ENCODE peak calls at places on chromosomes 16 and 17, in six cellular contexts. One of them, this sample, is unnamed.

GRCh38 chr17:38352245-38353083 is 820 bp downstream of the SOCS7 start:
- DNase-seq in neuronal stem cell: no peak
- DNase-seq in H1: no peak
- DNase-seq in IMR-90: no peak
- DNase-seq in H9: peak; percentile 61
- DNase-seq in mesenchymal stem cell: peak; percentile 52
- DNase-seq in this sample: peak; percentile 33

GRCh38 chr17:77916771-77917481 is 41.6 kb upstream of the TNRC6C start:
- DNase-seq in neuronal stem cell: no peak
- DNase-seq in H1: no peak
- DNase-seq in IMR-90: no peak
- DNase-seq in H9: no peak
- DNase-seq in mesenchymal stem cell: no peak
- DNase-seq in this sample: peak; percentile 30

GRCh38 chr17:13865650-13866049 is 203.7 kb upstream of the COX10 start:
- DNase-seq in neuronal stem cell: no peak
- DNase-seq in H1: no peak
- DNase-seq in IMR-90: no peak
- DNase-seq in H9: no peak
- DNase-seq in mesenchymal stem cell: no peak
- DNase-seq in this sample: no peak

GRCh38 chr17:76466775-76467130 is 650 bp upstream of the AANAT start:
- DNase-seq in neuronal stem cell: no peak
- DNase-seq in H1: no peak
- DNase-seq in IMR-90: no peak
- DNase-seq in H9: no peak
- DNase-seq in mesenchymal stem cell: no peak
- DNase-seq in this sample: no peak

GRCh38 chr17:17071531-17072360 is 29.5 kb downstream of the MPRIP start:
- DNase-seq in neuronal stem cell: no peak
- DNase-seq in H1: no peak
- DNase-seq in IMR-90: no peak
- DNase-seq in H9: no peak
- DNase-seq in mesenchymal stem cell: no peak
- DNase-seq in this sample: no peak

GRCh38 chr16:68901910-68902309 is 58.6 kb downstream of the TANGO6 start:
- DNase-seq in neuronal stem cell: no peak
- DNase-seq in H1: no peak
- DNase-seq in IMR-90: peak; percentile 77
- DNase-seq in H9: no peak
- DNase-seq in mesenchymal stem cell: no peak
- DNase-seq in this sample: peak; percentile 79

GRCh38 chr17:20995873-20996723 is 46.7 kb downstream of the USP22 start:
- DNase-seq in neuronal stem cell: no peak
- DNase-seq in H1: no peak
- DNase-seq in IMR-90: no peak
- DNase-seq in H9: no peak
- DNase-seq in mesenchymal stem cell: no peak
- DNase-seq in this sample: no peak

GRCh38 chr16:54282202-54282922 is 4.2 kb downstream of the IRX3 start:
- DNase-seq in neuronal stem cell: peak; percentile 70
- DNase-seq in H1: no peak
- DNase-seq in IMR-90: no peak
- DNase-seq in H9: peak; percentile 63
- DNase-seq in mesenchymal stem cell: no peak
- DNase-seq in this sample: peak; percentile 57

GRCh38 chr17:34797724-34798123 is 163.5 kb downstream of the CCT6B start:
- DNase-seq in neuronal stem cell: peak; percentile 80
- DNase-seq in H1: peak; percentile 41
- DNase-seq in IMR-90: peak; percentile 18
- DNase-seq in H9: peak; percentile 88
- DNase-seq in mesenchymal stem cell: no peak
- DNase-seq in this sample: peak; percentile 55

GRCh38 chr16:87764600-87765472 is 950 bp downstream of the KLHDC4 start:
- DNase-seq in neuronal stem cell: no peak
- DNase-seq in H1: no peak
- DNase-seq in IMR-90: no peak
- DNase-seq in H9: no peak
- DNase-seq in mesenchymal stem cell: no peak
- DNase-seq in this sample: no peak

GRCh38 chr16:87761020-87761506 is 4.7 kb downstream of the KLHDC4 start:
- DNase-seq in neuronal stem cell: no peak
- DNase-seq in H1: no peak
- DNase-seq in IMR-90: no peak
- DNase-seq in H9: no peak
- DNase-seq in mesenchymal stem cell: no peak
- DNase-seq in this sample: no peak

GRCh38 chr16:87762071-87762571 is 3.7 kb downstream of the KLHDC4 start:
- DNase-seq in neuronal stem cell: no peak
- DNase-seq in H1: no peak
- DNase-seq in IMR-90: no peak
- DNase-seq in H9: no peak
- DNase-seq in mesenchymal stem cell: no peak
- DNase-seq in this sample: no peak

GRCh38 chr16:87765473-87765775 is 362 bp downstream of the KLHDC4 start:
- DNase-seq in neuronal stem cell: no peak
- DNase-seq in H1: no peak
- DNase-seq in IMR-90: peak; percentile 7
- DNase-seq in H9: no peak
- DNase-seq in mesenchymal stem cell: peak; percentile 3
- DNase-seq in this sample: no peak

DNA sequence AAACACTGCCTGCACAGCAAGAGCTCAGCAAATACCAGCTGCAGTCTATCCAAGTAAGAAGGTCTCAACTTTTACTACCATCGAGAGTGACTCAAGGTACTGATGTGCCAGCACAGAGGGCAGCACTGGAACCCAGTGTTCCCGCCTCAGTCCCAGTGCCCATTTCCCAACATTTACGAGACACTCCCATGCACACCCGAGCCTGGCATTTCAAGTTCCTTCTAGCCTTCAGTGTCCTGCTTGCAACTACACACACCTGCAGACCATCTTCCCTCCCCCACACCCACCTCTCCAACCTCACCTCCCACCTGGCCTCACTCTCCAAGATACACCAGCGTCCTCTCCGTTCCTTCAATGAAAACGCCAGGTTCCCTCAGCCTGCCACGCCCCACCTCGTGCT is 3.2 kb downstream of the KLHDC4 start:
- DNase-seq in neuronal stem cell: no peak
- DNase-seq in H1: no peak
- DNase-seq in IMR-90: no peak
- DNase-seq in H9: no peak
- DNase-seq in mesenchymal stem cell: no peak
- DNase-seq in this sample: no peak
- H3K4me1 ChIP-seq in neuronal stem cell: peaks cover 8% of the 10 kb centered on the region
- H3K4me1 ChIP-seq in H1: peaks cover 4% of the 10 kb centered on the region
- H3K4me1 ChIP-seq in IMR-90: peaks cover 7% of the 10 kb centered on the region
- H3K4me1 ChIP-seq in H9: no peaks in the 10 kb centered on the region
- H3K4me1 ChIP-seq in mesenchymal stem cell: peaks cover 10% of the 10 kb centered on the region
- H3K4me1 ChIP-seq in this sample: peaks cover 9% of the 10 kb centered on the region

GRCh38 chr17:42317256-42317966 is 29.1 kb downstream of the STAT5A start:
- DNase-seq in neuronal stem cell: no peak
- DNase-seq in H1: no peak
- DNase-seq in IMR-90: no peak
- DNase-seq in H9: no peak
- DNase-seq in mesenchymal stem cell: no peak
- DNase-seq in this sample: no peak
- H4K91ac ChIP-seq in neuronal stem cell: no peak overlapping the region
- H4K91ac ChIP-seq in H1: no peak overlapping the region
- H4K91ac ChIP-seq in IMR-90: no peak overlapping the region
- H4K91ac ChIP-seq in H9: no peak overlapping the region
- H4K91ac ChIP-seq in mesenchymal stem cell: no peak overlapping the region
- H4K91ac ChIP-seq in this sample: no peak overlapping the region

GRCh38 chr17:56929362-56929969 is 15.6 kb upstream of the TRIM25 start:
- DNase-seq in neuronal stem cell: no peak
- DNase-seq in H1: no peak
- DNase-seq in IMR-90: no peak
- DNase-seq in H9: no peak
- DNase-seq in mesenchymal stem cell: no peak
- DNase-seq in this sample: no peak

GRCh38 chr17:56926704-56927103 is 12.9 kb upstream of the TRIM25 start:
- DNase-seq in neuronal stem cell: no peak
- DNase-seq in H1: no peak
- DNase-seq in IMR-90: no peak
- DNase-seq in H9: no peak
- DNase-seq in mesenchymal stem cell: no peak
- DNase-seq in this sample: no peak

GRCh38 chr17:56930739-56931337 is 17.0 kb upstream of the TRIM25 start:
- DNase-seq in neuronal stem cell: no peak
- DNase-seq in H1: no peak
- DNase-seq in IMR-90: no peak
- DNase-seq in H9: no peak
- DNase-seq in mesenchymal stem cell: no peak
- DNase-seq in this sample: no peak

GRCh38 chr17:56926270-56926669 is 12.4 kb upstream of the TRIM25 start:
- DNase-seq in neuronal stem cell: no peak
- DNase-seq in H1: no peak
- DNase-seq in IMR-90: no peak
- DNase-seq in H9: no peak
- DNase-seq in mesenchymal stem cell: no peak
- DNase-seq in this sample: no peak

GRCh38 chr17:56928586-56928985 is 14.7 kb upstream of the TRIM25 start:
- DNase-seq in neuronal stem cell: no peak
- DNase-seq in H1: no peak
- DNase-seq in IMR-90: no peak
- DNase-seq in H9: no peak
- DNase-seq in mesenchymal stem cell: no peak
- DNase-seq in this sample: no peak
- H3K9me3 ChIP-seq in neuronal stem cell: peaks cover 22% of the 10 kb centered on the region
- H3K9me3 ChIP-seq in H1: peaks cover 25% of the 10 kb centered on the region
- H3K9me3 ChIP-seq in IMR-90: peaks cover 3% of the 10 kb centered on the region
- H3K9me3 ChIP-seq in H9: peaks cover 19% of the 10 kb centered on the region
- H3K9me3 ChIP-seq in mesenchymal stem cell: peaks cover 18% of the 10 kb centered on the region
- H3K9me3 ChIP-seq in this sample: peaks cover 2% of the 10 kb centered on the region

DNA sequence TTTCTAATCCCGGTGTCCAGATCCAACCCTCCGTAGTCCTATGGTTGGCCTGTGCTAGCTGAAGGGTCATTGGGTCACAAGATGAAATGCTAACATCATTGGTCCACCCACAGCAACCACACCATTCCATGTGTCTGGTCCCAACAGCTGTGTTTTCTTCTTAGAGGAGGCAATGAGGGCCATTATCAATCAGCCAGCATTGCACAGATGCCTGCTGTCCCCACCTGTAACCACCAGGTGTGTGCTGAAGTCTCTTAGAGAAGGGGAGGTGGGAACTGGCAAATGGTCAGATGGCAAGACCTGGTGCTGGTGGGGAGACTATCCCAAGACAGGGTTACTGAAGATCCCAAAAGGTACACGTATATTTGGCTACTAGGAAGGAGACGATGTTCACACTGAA is 37.4 kb downstream of the HIC1 start:
- DNase-seq in neuronal stem cell: no peak
- DNase-seq in H1: no peak
- DNase-seq in IMR-90: no peak
- DNase-seq in H9: peak; percentile 59
- DNase-seq in mesenchymal stem cell: no peak
- DNase-seq in this sample: peak; percentile 76
- H3K4me1 ChIP-seq in neuronal stem cell: peaks cover 8% of the 10 kb centered on the region
- H3K4me1 ChIP-seq in H1: peaks cover 19% of the 10 kb centered on the region
- H3K4me1 ChIP-seq in IMR-90: peaks cover 18% of the 10 kb centered on the region
- H3K4me1 ChIP-seq in H9: peaks cover 6% of the 10 kb centered on the region
- H3K4me1 ChIP-seq in mesenchymal stem cell: peaks cover 29% of the 10 kb centered on the region
- H3K4me1 ChIP-seq in this sample: peaks cover 17% of the 10 kb centered on the region

GRCh38 chr16:24917891-24918290 is 72.1 kb downstream of the SLC5A11 start:
- DNase-seq in neuronal stem cell: no peak
- DNase-seq in H1: no peak
- DNase-seq in IMR-90: no peak
- DNase-seq in H9: no peak
- DNase-seq in mesenchymal stem cell: no peak
- DNase-seq in this sample: no peak

GRCh38 chr16:24920568-24920967 is 74.8 kb downstream of the SLC5A11 start:
- DNase-seq in neuronal stem cell: no peak
- DNase-seq in H1: no peak
- DNase-seq in IMR-90: no peak
- DNase-seq in H9: no peak
- DNase-seq in mesenchymal stem cell: no peak
- DNase-seq in this sample: no peak

GRCh38 chr16:24917236-24917635 is 71.5 kb downstream of the SLC5A11 start:
- DNase-seq in neuronal stem cell: no peak
- DNase-seq in H1: no peak
- DNase-seq in IMR-90: no peak
- DNase-seq in H9: no peak
- DNase-seq in mesenchymal stem cell: no peak
- DNase-seq in this sample: no peak

GRCh38 chr16:24919536-24919935 is 73.8 kb downstream of the SLC5A11 start:
- DNase-seq in neuronal stem cell: no peak
- DNase-seq in H1: no peak
- DNase-seq in IMR-90: no peak
- DNase-seq in H9: no peak
- DNase-seq in mesenchymal stem cell: no peak
- DNase-seq in this sample: no peak

DNA sequence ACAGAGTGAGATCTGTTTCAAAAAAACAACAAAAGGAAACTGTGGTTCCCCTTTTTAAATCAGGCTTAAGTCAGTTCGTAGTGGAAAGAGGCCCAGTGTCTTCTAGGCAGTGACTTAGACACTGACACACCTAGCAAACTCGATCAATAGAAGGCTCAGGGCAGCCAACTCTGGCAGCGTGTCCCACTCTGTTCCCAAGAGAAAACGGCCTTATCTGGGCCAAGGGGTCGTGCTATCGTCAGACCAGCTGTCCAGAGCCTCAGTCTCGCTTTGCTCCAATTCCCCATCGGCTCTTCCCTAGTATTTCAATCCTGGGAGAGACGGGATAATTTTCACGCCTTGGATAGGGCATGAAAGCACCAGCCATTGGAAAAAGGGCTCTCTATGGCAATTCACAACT is 72.9 kb downstream of the SLC5A11 start:
- DNase-seq in neuronal stem cell: no peak
- DNase-seq in H1: no peak
- DNase-seq in IMR-90: no peak
- DNase-seq in H9: no peak
- DNase-seq in mesenchymal stem cell: no peak
- DNase-seq in this sample: no peak
- H4K91ac ChIP-seq in neuronal stem cell: no peak overlapping the region
- H4K91ac ChIP-seq in H1: no peak overlapping the region
- H4K91ac ChIP-seq in IMR-90: no peak overlapping the region
- H4K91ac ChIP-seq in H9: no peak overlapping the region
- H4K91ac ChIP-seq in mesenchymal stem cell: no peak overlapping the region
- H4K91ac ChIP-seq in this sample: no peak overlapping the region